ENCODE peak calls at places on chromosomes 12 and 14, in seven cellular contexts. O is A549; E is choroid plexus epithelial cell; D is osteoblast; Z is endothelial cell; W is CD4-positive, CD25-positive, alpha-beta regulatory T cell; V is lower leg skin. K is an unnamed sample.

GRCh38 chr12:95197636-95198035 is 19.6 kb downstream of the FGD6 start:
- DNase-seq in Z (no peak), V (no peak), W (no peak), D (no peak), E (no peak), O (no peak), K (no peak)

GRCh38 chr14:103284574-103285467 is 49.2 kb upstream of the EIF5 start:
- DNase-seq in V (no peak), Z (no peak), W (no peak), O (no peak), E (peak), D (peak), K (no peak)

GRCh38 chr14:23568600-23569310 is 1.2 kb upstream of the AP1G2 start:
- DNase-seq in D (peak), V (peak), Z (peak), E (peak), W (no peak), O (no peak), K (no peak)

GRCh38 chr14:97290977-97291376 is 493.8 kb downstream of the VRK1 start:
- DNase-seq in W (no peak), E (no peak), V (no peak), O (no peak), D (no peak), Z (no peak), K (no peak)

GRCh38 chr12:120119395-120119973 is 2.9 kb upstream of the RAB35 start:
- DNase-seq in O (peak), E (no peak), Z (no peak), W (no peak), D (peak), V (no peak), K (peak)

GRCh38 chr12:102023343-102023930 is 38.4 kb downstream of the WASHC3 start:
- DNase-seq in D (peak), Z (no peak), W (no peak), O (no peak), V (no peak), E (peak), K (no peak)

GRCh38 chr14:31336646-31337045 is 83.7 kb downstream of the HEATR5A start:
- DNase-seq in O (no peak), E (peak), Z (no peak), D (no peak), W (no peak), V (no peak), K (no peak)

GRCh38 chr14:68627868-68628604 is 164.8 kb downstream of the ZFP36L1 start:
- DNase-seq in W (peak), D (peak), E (no peak), Z (peak), O (no peak), V (peak), K (no peak)